ENCODE peak calls at places on chromosomes 16 and 17, in six cellular contexts. U is A549, F is coronary artery, A is neural progenitor cell, L is foreskin fibroblast, B is body of pancreas. X is an unnamed sample.

GRCh38 chr17:34306466-34306865 is 12.8 kb upstream of the CCL8 start:
- DNase-seq in B (no peak), L (peak), A (peak), F (peak), U (peak), X (peak)

GRCh38 chr16:55499281-55499680 is 9.6 kb upstream of the LPCAT2 start:
- DNase-seq in A (no peak), U (no peak), F (no peak), B (no peak), L (no peak), X (no peak)

GRCh38 chr16:65624696-65625095 is 502.8 kb upstream of the CDH11 start:
- DNase-seq in F (no peak), U (no peak), B (no peak), L (no peak), A (no peak), X (peak)

GRCh38 chr17:73156166-73156840 is 8.5 kb upstream of the SSTR2 start:
- DNase-seq in B (peak), U (peak), F (no peak), L (peak), A (peak), X (peak)

GRCh38 chr17:40473573-40474365 is 27.7 kb downstream of the TNS4 start:
- DNase-seq in L (no peak), F (no peak), A (no peak), U (no peak), B (no peak), X (no peak)

GRCh38 chr17:27970587-27970986 is 71.9 kb upstream of the NLK start:
- DNase-seq in A (no peak), F (no peak), L (no peak), U (no peak), B (no peak), X (no peak)

GRCh38 chr16:29319726-29320125 is 86.8 kb downstream of the NPIPB11 start:
- DNase-seq in B (no peak), U (no peak), L (no peak), A (no peak), F (no peak), X (no peak)

GRCh38 chr17:27333410-27333980 is 39.6 kb downstream of the WSB1 start:
- DNase-seq in L (no peak), F (peak), U (no peak), B (peak), A (no peak), X (no peak)

GRCh38 chr17:43927101-43927935 is 15.0 kb downstream of the PPY start:
- DNase-seq in L (no peak), A (peak), F (no peak), U (no peak), B (no peak), X (no peak)

GRCh38 chr17:64001763-64002529 is 3.8 kb downstream of the PRR29 start:
- DNase-seq in F (no peak), B (no peak), L (peak), A (peak), U (no peak), X (peak)

GRCh38 chr16:49745434-49745833 is 110.5 kb downstream of the ZNF423 start:
- DNase-seq in L (no peak), F (no peak), U (no peak), A (no peak), B (no peak), X (no peak)

GRCh38 chr16:87266846-87267245 is 50.3 kb downstream of the C16orf95 start:
- DNase-seq in A (no peak), L (no peak), F (no peak), B (no peak), U (no peak), X (no peak)

GRCh38 chr16:76441886-76442285 is 164.7 kb downstream of the CNTNAP4 start:
- DNase-seq in A (peak), B (no peak), F (no peak), L (no peak), U (no peak), X (no peak)

GRCh38 chr17:57370051-57370581 is 113.8 kb downstream of the MSI2 start:
- DNase-seq in A (peak), F (no peak), U (peak), L (peak), B (no peak), X (peak)

DNA sequence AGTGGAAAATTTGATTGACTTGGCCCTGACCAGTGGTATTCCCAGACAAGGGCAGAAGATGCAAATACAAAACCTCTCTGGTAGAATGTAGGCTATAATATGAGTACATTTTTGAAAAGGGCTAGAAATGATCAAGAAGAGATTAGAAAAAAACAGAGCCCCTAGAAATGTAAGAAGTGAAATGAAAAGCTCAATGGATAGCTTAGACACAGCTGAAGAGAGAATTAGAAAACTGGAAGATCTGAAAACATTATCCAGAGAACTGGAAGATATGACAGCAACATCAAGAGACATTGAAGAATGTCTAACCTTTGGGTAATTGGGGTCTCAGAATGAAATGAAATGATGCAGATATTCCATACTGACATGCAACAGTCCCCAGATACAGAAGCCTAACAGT is 105.2 kb upstream of the ZNF750 start:
- DNase-seq in F (no peak), B (no peak), L (no peak), A (no peak), U (no peak), X (no peak)
- H3K4me3 ChIP-seq in F (no peak), B (no peak), L (no peak), A (no peak), U (no peak), X (no peak)

GRCh38 chr16:8645141-8645521 is 23.6 kb downstream of the METTL22 start:
- DNase-seq in B (no peak), F (no peak), U (no peak), A (no peak), L (no peak), X (no peak)

GRCh38 chr16:8644151-8644512 is 22.6 kb downstream of the METTL22 start:
- DNase-seq in A (no peak), F (no peak), B (no peak), U (no peak), L (peak), X (no peak)

GRCh38 chr16:8645831-8646230 is 24.3 kb downstream of the METTL22 start:
- DNase-seq in B (no peak), U (no peak), F (no peak), A (no peak), L (no peak), X (no peak)

GRCh38 chr16:8646271-8646670 is 24.8 kb downstream of the METTL22 start:
- DNase-seq in U (no peak), A (no peak), B (no peak), F (no peak), L (no peak), X (no peak)

GRCh38 chr16:8644513-8645140 is 23.1 kb downstream of the METTL22 start:
- DNase-seq in F (no peak), L (no peak), U (no peak), A (no peak), B (no peak), X (no peak)
- TF ChIP-seq CTCF in F (no peak), L (no peak), U (no peak), A (no peak), B (no peak), X (no peak)

GRCh38 chr17:74328487-74328886 is 2.5 kb downstream of the KIF19 start:
- DNase-seq in A (no peak), F (no peak), U (no peak), L (no peak), B (no peak), X (no peak)

GRCh38 chr17:74325743-74326379 is at the start of gene KIF19:
- DNase-seq in U (no peak), L (peak), F (no peak), B (peak), A (peak), X (no peak)

GRCh38 chr17:74326506-74326905 is 480 bp downstream of the KIF19 start:
- DNase-seq in A (peak), F (no peak), U (no peak), L (no peak), B (no peak), X (no peak)

GRCh38 chr17:74324521-74324920 is 1.5 kb upstream of the KIF19 start:
- DNase-seq in U (no peak), L (no peak), F (no peak), A (no peak), B (no peak), X (no peak)

DNA sequence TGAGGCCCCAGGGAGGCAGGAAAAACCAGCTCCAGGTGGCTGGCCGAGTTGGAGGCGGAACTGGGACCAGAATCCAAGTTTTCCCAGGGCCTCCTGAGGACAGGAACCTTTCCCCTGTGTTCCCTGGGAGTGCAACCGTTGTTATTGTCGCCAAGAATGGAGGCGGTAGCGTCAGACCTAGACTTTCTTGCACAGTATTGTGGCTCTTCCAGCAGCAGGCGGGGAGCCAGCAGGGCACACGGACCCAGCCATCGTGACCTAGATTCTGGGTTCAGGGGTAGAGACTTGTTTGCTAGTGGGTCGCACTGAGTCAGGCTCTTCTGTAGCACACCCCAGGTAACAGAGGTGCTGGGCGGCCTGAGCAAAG is 667 bp upstream of the KIF19 start:
- DNase-seq in L (no peak), B (no peak), U (no peak), A (no peak), F (no peak), X (no peak)
- H3K4me3 ChIP-seq in L (no peak), B (no peak), U (no peak), A (peak), F (peak), X (no peak)

DNA sequence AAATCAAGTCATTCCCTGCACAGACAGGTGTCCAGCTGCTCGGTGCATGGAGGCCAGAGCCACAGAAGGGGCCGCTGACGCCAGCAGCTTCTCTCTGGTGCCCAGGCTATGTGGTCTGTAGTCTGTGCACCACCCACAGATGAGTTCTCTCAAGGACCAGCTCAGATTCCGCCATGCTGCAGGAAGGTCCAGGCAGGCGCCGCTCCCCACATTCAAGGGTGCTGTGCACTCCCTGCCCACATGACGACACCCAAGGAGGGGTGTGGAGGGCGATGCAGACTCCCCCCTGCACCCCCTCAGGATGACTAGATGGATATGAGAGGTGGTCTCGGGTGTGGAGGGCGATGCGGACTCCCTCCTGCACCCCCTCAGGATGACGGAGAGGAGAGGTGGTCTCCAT is 119.0 kb downstream of the ANKRD11 start:
- DNase-seq in A (no peak), L (no peak), B (no peak), U (no peak), F (no peak), X (no peak)
- TF ChIP-seq CTCF in A (no peak), L (no peak), B (no peak), U (no peak), F (no peak), X (no peak)

DNA sequence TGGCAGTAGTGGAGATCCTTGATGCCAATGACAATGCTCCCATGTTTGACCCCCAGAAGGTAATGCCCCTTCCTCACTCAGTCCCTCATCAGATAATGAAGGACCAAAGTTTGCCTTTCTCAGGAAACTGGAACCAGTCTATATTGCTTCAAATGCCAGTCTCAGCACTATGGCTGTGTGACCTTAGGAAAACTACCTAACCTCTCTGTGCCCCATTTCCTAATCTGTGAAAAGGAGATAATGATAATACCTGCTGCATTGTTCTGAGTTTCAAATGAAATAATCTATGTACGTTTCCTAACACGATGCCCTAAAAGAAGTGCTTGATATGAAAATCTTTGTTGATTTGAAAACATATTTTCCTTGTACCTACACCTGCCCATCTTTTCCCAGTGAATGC is 35.9 kb downstream of the CDH3 start:
- DNase-seq in U (no peak), A (no peak), F (no peak), L (no peak), B (no peak), X (no peak)
- H3K4me3 ChIP-seq in U (no peak), A (no peak), F (no peak), L (no peak), B (no peak), X (no peak)

GRCh38 chr16:12054396-12054795 is 77.9 kb downstream of the SNX29 start:
- DNase-seq in B (no peak), L (no peak), A (no peak), U (no peak), F (no peak), X (no peak)

GRCh38 chr16:12054868-12055267 is 78.3 kb downstream of the SNX29 start:
- DNase-seq in B (no peak), U (no peak), A (no peak), L (no peak), F (no peak), X (no peak)

GRCh38 chr16:12060751-12061150 is 84.2 kb downstream of the SNX29 start:
- DNase-seq in F (no peak), B (no peak), L (no peak), A (no peak), U (no peak), X (no peak)

GRCh38 chr16:12059216-12059769 is 82.8 kb downstream of the SNX29 start:
- DNase-seq in F (no peak), B (no peak), A (no peak), L (peak), U (no peak), X (no peak)

DNA sequence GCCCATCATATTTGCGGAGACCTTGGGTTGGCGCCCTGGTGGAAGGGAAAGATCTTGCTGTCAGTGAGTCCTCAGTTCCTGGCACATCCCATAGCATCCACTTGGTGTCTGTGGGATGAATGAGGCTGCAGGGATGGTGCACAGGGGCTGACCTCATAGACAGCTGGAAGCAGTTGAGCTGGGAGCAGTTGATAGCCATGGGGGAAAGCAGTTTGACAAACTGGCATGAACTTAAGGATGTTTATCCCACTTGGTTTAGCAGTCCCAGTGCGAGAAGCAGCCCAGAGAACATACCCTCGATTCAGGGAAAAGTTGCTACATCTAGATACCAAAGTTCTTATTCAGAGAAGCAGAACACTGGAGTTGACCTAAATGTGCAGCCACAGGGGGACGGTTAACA is 80.7 kb downstream of the SNX29 start:
- DNase-seq in L (peak), U (no peak), B (no peak), F (no peak), A (no peak), X (peak)
- TF ChIP-seq CTCF in L (peak), U (no peak), B (no peak), F (no peak), A (no peak), X (no peak)

GRCh38 chr17:5527647-5528250 is 41.4 kb downstream of the MIS12 start:
- DNase-seq in A (no peak), L (no peak), F (no peak), B (no peak), U (no peak), X (no peak)

GRCh38 chr17:5532581-5532980 is 46.2 kb downstream of the MIS12 start:
- DNase-seq in B (no peak), A (no peak), F (no peak), L (no peak), U (no peak), X (no peak)

GRCh38 chr17:5526821-5527598 is 40.6 kb downstream of the MIS12 start:
- DNase-seq in A (peak), F (peak), B (no peak), L (peak), U (peak), X (peak)

GRCh38 chr17:5531019-5531418 is 44.7 kb downstream of the MIS12 start:
- DNase-seq in B (no peak), F (no peak), U (no peak), A (no peak), L (no peak), X (no peak)

GRCh38 chr17:5530265-5530782 is 44.0 kb downstream of the MIS12 start:
- DNase-seq in F (no peak), L (no peak), B (no peak), A (no peak), U (no peak), X (no peak)
- H3K4me3 ChIP-seq in F (no peak), L (no peak), B (no peak), A (no peak), U (no peak), X (no peak)

GRCh38 chr17:10046259-10046658 is 141.2 kb upstream of the RCVRN start:
- DNase-seq in A (no peak), L (no peak), F (no peak), B (no peak), U (no peak), X (no peak)

GRCh38 chr17:10041916-10042588 is 137.0 kb upstream of the RCVRN start:
- DNase-seq in F (no peak), L (no peak), U (no peak), B (no peak), A (no peak), X (no peak)

GRCh38 chr17:10042589-10043244 is 137.6 kb upstream of the RCVRN start:
- DNase-seq in F (no peak), A (no peak), U (no peak), L (no peak), B (no peak), X (peak)

GRCh38 chr17:10036511-10037061 is 131.5 kb upstream of the RCVRN start:
- DNase-seq in F (peak), B (peak), A (no peak), L (no peak), U (no peak), X (no peak)

DNA sequence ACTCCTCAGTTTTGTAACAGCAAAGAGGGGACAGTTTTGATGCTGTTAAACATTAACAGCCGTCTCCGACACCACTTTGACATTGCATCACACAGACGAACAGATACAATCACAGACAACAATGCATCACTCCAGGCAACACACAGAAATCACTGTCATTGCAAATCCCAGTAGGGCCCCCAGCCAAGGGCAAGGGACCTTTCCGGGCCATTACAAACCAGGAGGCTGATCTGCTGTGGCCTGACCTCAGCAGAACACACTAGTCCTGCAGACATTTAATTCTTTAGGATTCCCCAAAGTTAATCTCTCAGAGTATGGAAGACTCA is 136.2 kb upstream of the RCVRN start:
- DNase-seq in F (no peak), L (no peak), B (no peak), A (no peak), U (peak), X (no peak)
- TF ChIP-seq CTCF in F (no peak), L (no peak), B (no peak), A (no peak), U (no peak), X (no peak)

GRCh38 chr17:42273474-42274272 is 2.5 kb downstream of the STAT5B start:
- DNase-seq in U (no peak), F (no peak), L (no peak), A (no peak), B (no peak), X (no peak)
- H3K4me3 ChIP-seq in U (no peak), F (no peak), L (no peak), A (peak), B (no peak), X (no peak)

X was measured in fibroblast of the aortic adventitia.